ENCODE peak calls at places on chromosomes 2 and 18, in nine cellular contexts. D, W, G, A, R, C, Z, K and M are unnamed samples. For H3K9me3 and H3K36me3, the result is how much of the 10 kb centered on the place peaks cover.

GRCh38 chr18:28044036-28044435 is 132.9 kb downstream of the CDH2 start:
- DNase-seq in D (no peak), W (no peak), G (no peak), A (no peak), R (no peak), C (no peak), Z (no peak), K (no peak), M (no peak)

GRCh38 chr2:65349863-65350262 is 82.5 kb downstream of the SPRED2 start:
- DNase-seq in D (no peak), W (peak), G (no peak), A (peak), R (peak), C (no peak), Z (peak), K (peak), M (peak)

GRCh38 chr2:143034292-143035074 is 94.7 kb upstream of the ARHGAP15 start:
- DNase-seq in D (no peak), W (no peak), G (peak), A (peak), R (peak), C (no peak), Z (peak), K (peak), M (no peak)

GRCh38 chr2:57720728-57721627 is 325.6 kb upstream of the VRK2 start:
- DNase-seq in D (peak), W (no peak), G (peak), A (peak), R (peak), C (peak), Z (peak), K (peak), M (no peak)

GRCh38 chr18:79553154-79553553 is 126.4 kb upstream of the CTDP1 start:
- DNase-seq in D (no peak), W (peak), G (no peak), A (no peak), R (no peak), C (peak), Z (no peak), K (no peak), M (no peak)

GRCh38 chr2:182522428-182522896 is 95.6 kb upstream of the PDE1A start:
- DNase-seq in D (no peak), W (no peak), G (no peak), A (no peak), R (no peak), C (no peak), Z (peak), K (peak), M (no peak)

GRCh38 chr18:71471963-71472725 is 1072.0 kb downstream of the CBLN2 start:
- DNase-seq in D (no peak), W (no peak), G (no peak), A (no peak), R (no peak), C (no peak), Z (no peak), K (no peak), M (no peak)

GRCh38 chr2:69804416-69804815 is 25.0 kb upstream of the GMCL1 start:
- DNase-seq in D (no peak), W (no peak), G (no peak), A (no peak), R (no peak), C (no peak), Z (no peak), K (no peak), M (no peak)

GRCh38 chr2:127423476-127423840 is 5.2 kb downstream of the PROC start:
- DNase-seq in D (no peak), W (no peak), G (no peak), A (peak), R (no peak), C (peak), Z (peak), K (no peak), M (no peak)

GRCh38 chr2:112021781-112022231 is 33.3 kb upstream of the TMEM87B start:
- DNase-seq in D (no peak), W (no peak), G (no peak), A (peak), R (no peak), C (no peak), Z (no peak), K (peak), M (no peak)

GRCh38 chr2:226088366-226088674 is 688.8 kb downstream of the NYAP2 start:
- DNase-seq in D (no peak), W (no peak), G (no peak), A (no peak), R (no peak), C (no peak), Z (no peak), K (no peak), M (no peak)

GRCh38 chr2:226098861-226099466 is 699.5 kb downstream of the NYAP2 start:
- DNase-seq in D (no peak), W (no peak), G (no peak), A (no peak), R (no peak), C (no peak), Z (no peak), K (no peak), M (no peak)

GRCh38 chr2:226087505-226088365 is 688.2 kb downstream of the NYAP2 start:
- DNase-seq in D (no peak), W (no peak), G (no peak), A (no peak), R (no peak), C (no peak), Z (no peak), K (no peak), M (no peak)

GRCh38 chr2:226095058-226095457 is 695.5 kb downstream of the NYAP2 start:
- DNase-seq in D (no peak), W (no peak), G (no peak), A (no peak), R (no peak), C (no peak), Z (no peak), K (no peak), M (no peak)

DNA sequence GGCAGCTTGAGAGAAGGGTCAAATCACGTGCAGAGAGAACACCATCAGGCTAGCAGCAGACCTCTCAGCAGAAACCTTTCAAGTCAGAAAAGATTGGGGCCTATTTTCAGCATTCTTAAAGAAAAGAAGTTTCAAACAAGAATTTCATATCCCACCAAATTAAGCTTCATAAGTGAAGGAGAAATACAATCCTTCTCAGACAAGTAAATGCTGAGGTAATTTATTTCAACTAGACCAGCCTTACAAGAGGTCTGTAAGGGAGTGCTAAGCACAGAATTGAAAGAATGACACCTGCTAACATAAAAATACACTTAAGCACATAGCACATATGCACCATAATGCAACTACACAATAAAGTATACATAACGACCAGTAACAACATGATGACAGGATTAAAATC is 693.9 kb downstream of the NYAP2 start:
- DNase-seq in D (no peak), W (no peak), G (no peak), A (no peak), R (no peak), C (no peak), Z (no peak), K (no peak), M (no peak)
- H3K9me3 ChIP-seq in D (under half), W (under half), G (under half), A (under half), R (under half), C (under half), Z (under half), K (under half), M (under half)

GRCh38 chr2:117940436-117940835 is 73.4 kb downstream of the CCDC93 start:
- DNase-seq in D (no peak), W (no peak), G (no peak), A (no peak), R (no peak), C (no peak), Z (no peak), K (no peak), M (no peak)
- H3K36me3 ChIP-seq in D (under half), W (under half), G (under half), A (half or more), R (under half), C (half or more), Z (under half), K (half or more), M (under half)

GRCh38 chr2:13109516-13109915 is 392.8 kb downstream of the TRIB2 start:
- DNase-seq in D (no peak), W (no peak), G (no peak), A (no peak), R (no peak), C (no peak), Z (no peak), K (no peak), M (no peak)
- H3K9me3 ChIP-seq in D (under half), W (under half), G (under half), A (under half), R (under half), C (under half), Z (under half), K (under half), M (under half)

DNA sequence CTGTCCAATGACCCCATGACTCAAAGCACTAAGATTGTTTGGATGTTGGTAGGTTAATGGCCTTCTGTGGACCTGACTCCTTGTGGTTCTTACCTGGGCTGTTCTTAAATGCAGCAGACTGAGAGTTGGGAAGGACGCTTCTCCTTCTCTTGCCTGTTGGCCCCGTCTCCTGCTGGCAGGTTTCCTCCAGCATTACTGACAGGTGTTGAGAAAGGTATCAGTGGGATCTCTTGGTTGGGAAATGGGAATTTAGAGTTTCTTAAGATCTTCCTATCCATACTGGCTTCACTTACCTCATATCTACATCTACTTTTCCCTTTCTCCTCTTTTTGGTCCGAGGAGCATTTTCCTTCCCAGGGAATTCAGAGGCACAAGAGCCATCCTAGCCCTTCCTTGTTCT is 57.9 kb downstream of the TET3 start:
- DNase-seq in D (no peak), W (no peak), G (no peak), A (no peak), R (no peak), C (no peak), Z (no peak), K (no peak), M (no peak)
- H3K36me3 ChIP-seq in D (under half), W (under half), G (under half), A (under half), R (under half), C (under half), Z (under half), K (under half), M (under half)